ENCODE peak calls at places on chromosomes 4 and X, in five cellular contexts. X, Y, B, W and C are unnamed samples.

GRCh38 chr4:90537491-90537890 is 410.3 kb downstream of the CCSER1 start:
- DNase-seq in B (no peak), X (peak), Y (no peak), W (no peak), C (no peak)

GRCh38 chr4:159204566-159204965 is 101.7 kb downstream of the RAPGEF2 start:
- DNase-seq in X (no peak), Y (no peak), B (no peak), W (no peak), C (peak)

GRCh38 chrX:15619053-15619772 is 18.5 kb upstream of the ACE2 start:
- DNase-seq in Y (peak), X (no peak), W (no peak), B (no peak), C (no peak)

GRCh38 chr4:111776546-111776945 is 368.7 kb upstream of the FAM241A start:
- DNase-seq in X (no peak), W (no peak), B (no peak), Y (no peak), C (no peak)

GRCh38 chr4:13998850-13999249 is 371.3 kb upstream of the BOD1L1 start:
- DNase-seq in W (no peak), Y (no peak), X (no peak), B (no peak), C (no peak)

GRCh38 chr4:98293089-98293887 is 32.1 kb downstream of the RAP1GDS1 start:
- DNase-seq in X (peak), Y (peak), B (no peak), W (no peak), C (no peak)

GRCh38 chr4:128782875-128783614 is 26.5 kb upstream of the JADE1 start:
- DNase-seq in B (no peak), X (peak), W (no peak), Y (peak), C (no peak)

GRCh38 chrX:64230123-64230970 is at the start of gene ASB12:
- DNase-seq in W (no peak), Y (no peak), X (no peak), B (no peak), C (no peak)

GRCh38 chr4:141858437-141858836 is 222.1 kb downstream of the IL15 start:
- DNase-seq in Y (no peak), X (no peak), W (no peak), B (no peak), C (no peak)

GRCh38 chrX:47283015-47283771 is 50.4 kb downstream of the USP11 start:
- DNase-seq in W (no peak), B (no peak), Y (peak), X (peak), C (peak)

GRCh38 chr4:173243917-173244658 is 75.5 kb downstream of the GALNT7 start:
- DNase-seq in B (no peak), X (no peak), W (no peak), Y (no peak), C (peak)

GRCh38 chrX:77160301-77160700 is 286.9 kb upstream of the FGF16 start:
- DNase-seq in X (peak), Y (no peak), W (no peak), B (no peak), C (peak)

GRCh38 chr4:137981277-137981676 is 260.9 kb downstream of the SLC7A11 start:
- DNase-seq in X (peak), B (no peak), Y (peak), W (no peak), C (no peak)

GRCh38 chr4:157115613-157116340 is 39.8 kb downstream of the GLRB start:
- DNase-seq in B (no peak), Y (peak), X (peak), W (no peak), C (no peak)

GRCh38 chr4:83852085-83852451 is 316.2 kb downstream of the GPAT3 start:
- DNase-seq in Y (peak), B (no peak), X (peak), W (peak), C (no peak)

DNA sequence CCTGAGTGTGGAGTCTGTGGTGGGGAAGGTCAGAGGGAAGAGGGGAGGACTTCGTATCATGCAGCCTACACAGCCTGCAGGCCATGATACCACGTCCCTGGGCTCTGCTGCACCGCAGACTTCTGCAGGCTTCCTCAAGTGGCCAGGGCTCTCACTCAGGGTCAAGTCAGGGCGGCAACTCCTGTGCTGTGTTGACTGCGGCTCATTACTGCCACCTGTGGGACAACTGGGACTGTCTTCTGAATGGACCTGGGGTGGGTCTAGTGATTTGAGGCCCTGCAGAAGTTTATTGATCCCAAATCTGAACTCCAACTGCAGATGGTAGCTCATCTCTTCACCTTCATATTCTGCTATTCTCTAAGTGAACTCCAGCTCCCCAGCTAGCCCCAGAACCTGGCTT is 167.1 kb downstream of the NSUN7 start:
- DNase-seq in X (peak), W (no peak), Y (no peak), B (peak), C (peak)
- TF ChIP-seq CTCF in X (peak), W (peak), Y (peak), B (peak), C (peak)

DNA sequence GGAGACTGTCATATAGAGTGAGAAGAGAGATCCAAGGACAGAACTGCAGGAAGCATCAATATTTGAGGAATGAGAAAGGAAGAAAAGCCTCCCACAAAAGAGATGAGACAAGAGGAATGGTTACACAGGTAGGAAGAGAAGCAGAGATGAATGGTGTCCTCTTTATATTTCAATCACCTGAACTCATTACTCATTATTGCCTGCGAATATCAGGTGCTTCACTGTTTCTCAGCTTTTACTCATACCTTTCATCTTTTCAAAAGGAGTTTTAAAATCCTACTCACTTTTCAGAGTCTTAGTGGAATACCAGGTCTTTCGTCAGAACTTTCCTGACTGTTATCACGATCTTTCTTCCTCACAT is 14.9 kb upstream of the SEC24D start:
- DNase-seq in X (no peak), W (no peak), B (no peak), Y (no peak), C (no peak)
- H3K4me3 ChIP-seq in X (peak), W (peak), B (peak), Y (peak), C (peak)

GRCh38 chr4:110622841-110623709 is at the start of gene PITX2:
- DNase-seq in W (peak), Y (peak), B (no peak), X (peak), C (peak)
- TF ChIP-seq CTCF in W (no peak), Y (no peak), B (no peak), X (no peak), C (no peak)

DNA sequence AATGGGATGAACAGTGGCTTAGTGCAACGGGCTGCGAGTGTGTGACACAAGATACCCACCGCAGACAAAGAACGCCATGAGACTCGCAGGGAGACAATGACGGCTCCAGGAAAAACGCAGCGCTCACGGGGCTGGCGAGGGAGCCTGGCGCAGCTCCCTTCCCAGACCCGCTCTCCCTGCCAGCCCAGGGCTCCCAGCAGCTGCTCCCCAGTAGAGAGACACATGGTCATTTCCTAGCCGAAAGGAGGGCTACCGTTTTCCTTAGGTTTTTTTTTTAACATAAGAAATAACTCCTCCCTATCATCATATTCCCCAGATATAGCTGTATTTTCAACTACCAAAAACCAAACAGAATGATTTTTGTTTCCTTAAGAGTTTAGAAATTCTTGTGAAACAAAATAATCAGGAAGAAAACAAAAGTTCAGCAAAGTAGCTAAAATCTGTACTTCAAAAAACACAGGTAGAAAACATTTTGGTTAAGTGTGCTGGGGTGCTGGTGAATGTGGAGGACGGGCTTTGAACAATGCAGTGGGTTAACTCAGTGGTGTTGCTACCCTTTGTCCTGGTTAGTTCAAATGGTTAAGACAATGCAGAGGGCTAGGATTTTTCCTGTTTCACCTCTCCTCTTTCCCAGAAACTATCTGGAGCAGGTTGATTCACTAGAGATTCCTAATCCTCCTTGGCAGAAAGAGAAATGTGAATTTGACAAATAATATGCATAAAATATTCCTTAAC is 149.2 kb downstream of the MAML3 start:
- DNase-seq in B (no peak), X (peak), Y (peak), W (no peak), C (no peak)
- H3K4me3 ChIP-seq in B (no peak), X (peak), Y (peak), W (peak), C (no peak)

DNA sequence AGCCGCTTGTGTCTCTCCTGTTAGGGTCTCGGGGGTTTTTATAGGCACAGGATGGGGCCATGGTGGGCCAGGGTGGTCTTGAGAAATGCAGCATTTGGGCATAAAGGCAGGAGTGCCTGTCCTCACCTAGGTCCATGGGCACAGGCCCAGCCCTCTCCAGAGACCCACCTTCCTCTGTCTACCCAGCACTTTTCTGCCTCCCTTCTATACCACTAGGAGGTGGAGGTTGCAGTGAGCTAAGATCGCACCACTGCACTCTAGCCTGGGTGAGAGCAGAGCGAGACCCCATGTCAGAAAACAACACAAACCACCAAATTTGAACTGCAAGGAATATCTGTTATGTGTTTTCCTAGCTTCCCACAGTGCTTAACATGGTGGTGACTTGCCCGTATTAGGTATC is 38.0 kb downstream of the MOB1B start:
- DNase-seq in B (no peak), X (no peak), W (no peak), Y (no peak), C (no peak)
- TF ChIP-seq CTCF in B (no peak), X (no peak), W (no peak), Y (no peak), C (no peak)

DNA sequence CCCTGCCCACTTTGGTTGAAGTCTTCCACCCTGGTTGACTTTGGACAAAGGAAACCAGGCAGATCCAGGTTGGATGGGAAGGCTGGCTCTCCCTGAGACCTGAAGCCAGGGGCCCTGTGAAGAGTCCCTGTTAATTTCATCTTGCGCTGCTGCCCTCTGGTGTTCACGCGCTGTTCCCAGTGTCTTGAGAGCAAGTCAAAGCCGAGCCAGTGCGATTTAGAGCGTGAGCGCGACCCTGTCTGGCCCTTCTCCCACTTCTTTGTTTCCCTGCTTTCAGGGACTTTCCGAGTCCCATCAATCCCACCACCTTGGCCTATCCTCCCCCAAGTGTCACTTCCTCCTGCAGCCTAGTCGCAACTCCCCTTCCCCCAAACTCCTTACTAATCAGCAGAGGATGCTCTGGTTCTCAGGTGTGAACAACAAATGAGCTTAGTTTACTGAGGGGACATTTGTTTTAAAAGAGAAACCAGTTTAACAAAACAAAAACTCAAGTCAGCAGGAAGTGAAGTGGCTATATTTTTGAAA is 25.8 kb upstream of the CHRNA9 start:
- DNase-seq in W (peak), X (peak), Y (peak), B (peak), C (peak)
- H3K4me3 ChIP-seq in W (peak), X (no peak), Y (peak), B (peak), C (peak)

GRCh38 chr4:18536420-18536819 is 514.9 kb upstream of the LCORL start:
- DNase-seq in Y (no peak), W (no peak), X (no peak), B (no peak), C (no peak)
- TF ChIP-seq CTCF in Y (no peak), W (no peak), X (no peak), B (no peak), C (no peak)

GRCh38 chr4:1209821-1210220 is 37.4 kb upstream of the SPON2 start:
- DNase-seq in Y (peak), B (no peak), X (peak), W (peak), C (no peak)
- H3K4me3 ChIP-seq in Y (no peak), B (no peak), X (no peak), W (no peak), C (no peak)

GRCh38 chrX:101617211-101618191 is at the start of gene ARMCX6:
- DNase-seq in Y (peak), W (no peak), B (peak), X (peak), C (peak)
- TF ChIP-seq CTCF in Y (peak), W (peak), B (peak), X (peak), C (peak)

DNA sequence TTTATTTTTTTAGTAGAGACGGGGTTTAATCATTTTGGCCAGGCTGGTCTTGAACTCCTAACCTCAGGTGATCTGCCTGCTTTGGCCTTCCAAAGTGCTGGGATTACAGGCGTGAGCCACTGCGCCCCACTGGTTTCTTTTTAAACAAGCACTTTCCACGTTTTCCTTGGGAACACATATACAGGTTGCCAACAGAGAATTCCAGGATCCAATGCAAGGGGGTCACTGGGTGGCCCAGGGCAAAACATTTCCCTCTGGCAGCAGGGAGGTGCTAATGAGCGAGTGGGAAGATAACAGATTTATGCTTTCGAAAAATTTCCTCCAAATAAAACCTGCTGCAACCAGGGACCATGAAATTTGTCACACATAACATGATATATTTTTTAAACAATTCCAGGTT is 41.1 kb downstream of the ADRA2C start:
- DNase-seq in X (no peak), W (no peak), B (no peak), Y (no peak), C (no peak)
- H3K4me3 ChIP-seq in X (no peak), W (no peak), B (no peak), Y (no peak), C (no peak)